ENCODE peak calls at places on chromosome 3, in seven cellular contexts. E is cardiac muscle cell, Y is coronary artery, A is bronchial epithelial cell, J is fibroblast of pulmonary artery, L is AG04450, P is neuronal stem cell. M is an unnamed sample.

GRCh38 chr3:127485396-127486170 is 105.0 kb downstream of the TPRA1 start:
- DNase-seq in E (no peak), Y (no peak), A (no peak), J (no peak), L (no peak), P (no peak), M (no peak)

GRCh38 chr3:57079221-57079831 is 18.9 kb downstream of the SPATA12 start:
- DNase-seq in E (peak; percentile 45), Y (no peak), A (peak; percentile 23), J (no peak), L (no peak), P (peak; percentile 56), M (no peak)

GRCh38 chr3:123383101-123384053 is 65.5 kb downstream of the ADCY5 start:
- DNase-seq in E (no peak), Y (peak; percentile 86), A (no peak), J (no peak), L (no peak), P (peak; percentile 30), M (no peak)

GRCh38 chr3:14606663-14607339 is 44.8 kb upstream of the CCDC174 start:
- DNase-seq in E (no peak), Y (no peak), A (peak; percentile 66), J (no peak), L (no peak), P (no peak), M (no peak)

GRCh38 chr3:111045564-111045963 is 26.1 kb upstream of the NECTIN3 start:
- DNase-seq in E (peak; percentile 13), Y (no peak), A (peak; percentile 34), J (no peak), L (no peak), P (no peak), M (no peak)

GRCh38 chr3:123085293-123085949 is 18.6 kb downstream of the PDIA5 start:
- DNase-seq in E (no peak), Y (no peak), A (no peak), J (no peak), L (no peak), P (no peak), M (no peak)

GRCh38 chr3:64190517-64191515 is 34.5 kb downstream of the PRICKLE2 start:
- DNase-seq in E (peak; percentile 91), Y (no peak), A (peak; percentile 98), J (peak; percentile 95), L (peak; percentile 65), P (no peak), M (peak; percentile 73)

GRCh38 chr3:195028877-195029606 is 241.9 kb downstream of the XXYLT1 start:
- DNase-seq in E (peak; percentile 77), Y (no peak), A (no peak), J (peak; percentile 84), L (no peak), P (no peak), M (no peak)

GRCh38 chr3:66812126-66812525 is 186.0 kb upstream of the KBTBD8 start:
- DNase-seq in E (peak; percentile 51), Y (no peak), A (peak; percentile 48), J (peak; percentile 50), L (no peak), P (no peak), M (no peak)

GRCh38 chr3:42226470-42227425 is 39.2 kb downstream of the CCK start:
- DNase-seq in E (no peak), Y (no peak), A (peak; percentile 31), J (no peak), L (no peak), P (no peak), M (no peak)

GRCh38 chr3:101026881-101027678 is 33.9 kb upstream of the ABI3BP start:
- DNase-seq in E (no peak), Y (no peak), A (no peak), J (no peak), L (no peak), P (no peak), M (no peak)

GRCh38 chr3:30524357-30525040 is 81.9 kb upstream of the TGFBR2 start:
- DNase-seq in E (no peak), Y (no peak), A (no peak), J (no peak), L (no peak), P (no peak), M (no peak)

GRCh38 chr3:51985063-51985462 is 1.7 kb downstream of the ACY1 start:
- DNase-seq in E (no peak), Y (no peak), A (no peak), J (no peak), L (no peak), P (no peak), M (no peak)

GRCh38 chr3:32457971-32458471 is 44.6 kb downstream of the CMTM6 start:
- DNase-seq in E (no peak), Y (no peak), A (no peak), J (no peak), L (no peak), P (no peak), M (no peak)

GRCh38 chr3:36763850-36764703 is at the start of gene DCLK3:
- DNase-seq in E (peak; percentile 7), Y (no peak), A (no peak), J (no peak), L (no peak), P (peak; percentile 31), M (no peak)

GRCh38 chr3:36764704-36765038 is 318 bp upstream of the DCLK3 start:
- DNase-seq in E (no peak), Y (no peak), A (no peak), J (no peak), L (no peak), P (no peak), M (no peak)

GRCh38 chr3:36765104-36765503 is 751 bp upstream of the DCLK3 start:
- DNase-seq in E (no peak), Y (no peak), A (no peak), J (no peak), L (no peak), P (no peak), M (no peak)

DNA sequence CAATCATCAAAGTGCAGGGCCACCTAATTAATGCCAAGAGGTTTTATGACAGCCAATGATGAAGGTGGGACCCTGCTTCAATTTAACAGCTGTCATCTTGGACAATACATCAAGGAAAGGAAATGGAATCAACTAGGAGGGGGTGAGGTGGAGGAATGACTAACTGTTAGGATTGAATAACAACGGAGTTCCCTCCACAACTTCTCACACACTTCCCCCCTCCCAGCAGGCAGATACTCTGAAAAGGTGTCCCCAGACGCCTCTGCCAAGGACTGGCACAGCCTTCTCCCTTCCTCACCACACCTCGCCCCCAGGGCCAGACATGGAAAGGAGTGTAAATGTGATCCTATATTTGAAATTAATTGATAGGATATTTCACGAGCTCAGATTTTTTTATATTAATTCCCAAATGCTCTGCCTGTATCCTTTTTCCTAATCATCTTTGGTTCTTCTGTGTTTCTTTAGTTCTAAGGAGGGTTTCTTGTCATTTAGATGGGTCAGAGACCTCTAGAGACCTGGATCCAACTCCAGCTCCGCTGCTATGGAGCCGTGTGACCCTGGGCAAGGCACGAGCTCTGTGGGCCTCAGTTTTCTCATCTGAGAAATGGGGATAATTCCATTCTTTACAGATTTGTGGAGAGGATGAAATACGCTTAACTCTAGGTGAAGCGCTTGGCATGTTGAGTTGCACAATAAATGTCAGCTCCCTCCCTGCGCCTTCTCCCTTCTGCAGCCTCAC is 1.1 kb downstream of the DCLK3 start:
- DNase-seq in E (no peak), Y (no peak), A (peak; percentile 3), J (no peak), L (no peak), P (no peak), M (no peak)
- H3K4me3 ChIP-seq in E (peak overlapping the region; percentile 42), Y (peak overlapping the region; percentile 64), A (no peak overlapping the region), J (no peak overlapping the region), L (no peak overlapping the region), P (no peak overlapping the region), M (no peak overlapping the region)

GRCh38 chr3:70387889-70388288 is 75.5 kb upstream of the MDFIC2 start:
- DNase-seq in E (no peak), Y (no peak), A (peak; percentile 2), J (no peak), L (no peak), P (no peak), M (no peak)

GRCh38 chr3:70386043-70386442 is 73.6 kb upstream of the MDFIC2 start:
- DNase-seq in E (no peak), Y (no peak), A (no peak), J (no peak), L (no peak), P (no peak), M (no peak)

DNA sequence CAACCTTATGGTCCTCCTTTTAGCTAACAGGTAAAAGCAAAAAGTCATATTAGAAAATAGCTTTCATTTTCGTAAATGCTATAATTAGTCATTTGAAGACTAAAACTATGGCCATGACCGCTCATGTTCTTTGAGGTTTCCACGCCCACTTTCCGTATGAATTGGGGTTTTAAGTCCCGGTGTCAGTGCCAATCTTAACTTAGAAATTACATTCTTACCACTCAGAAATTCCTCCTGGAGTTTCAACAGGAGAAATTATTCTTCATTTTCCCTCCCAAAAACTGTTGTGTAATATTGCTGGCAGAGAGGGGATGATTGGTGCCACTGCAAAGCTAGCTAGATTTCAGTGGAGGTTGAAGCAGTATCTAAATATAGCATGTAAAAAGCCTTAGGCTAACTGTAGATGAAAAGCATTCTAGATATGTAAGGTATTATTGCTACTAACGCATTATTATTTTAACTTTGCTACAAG is 71.0 kb upstream of the MDFIC2 start:
- DNase-seq in E (no peak), Y (no peak), A (peak; percentile 77), J (no peak), L (no peak), P (no peak), M (no peak)
- H3K4me3 ChIP-seq in E (no peak overlapping the region), Y (no peak overlapping the region), A (no peak overlapping the region), J (no peak overlapping the region), L (no peak overlapping the region), P (no peak overlapping the region), M (no peak overlapping the region)

GRCh38 chr3:109025896-109026295 is 72.2 kb upstream of the GUCA1C start:
- DNase-seq in E (no peak), Y (no peak), A (no peak), J (no peak), L (no peak), P (no peak), M (no peak)

GRCh38 chr3:109023656-109024254 is 70.1 kb upstream of the GUCA1C start:
- DNase-seq in E (peak; percentile 64), Y (no peak), A (peak; percentile 42), J (peak; percentile 64), L (peak; percentile 13), P (peak; percentile 21), M (peak; percentile 5)

GRCh38 chr3:109033000-109033660 is 79.5 kb upstream of the GUCA1C start:
- DNase-seq in E (no peak), Y (no peak), A (no peak), J (no peak), L (no peak), P (no peak), M (no peak)

DNA sequence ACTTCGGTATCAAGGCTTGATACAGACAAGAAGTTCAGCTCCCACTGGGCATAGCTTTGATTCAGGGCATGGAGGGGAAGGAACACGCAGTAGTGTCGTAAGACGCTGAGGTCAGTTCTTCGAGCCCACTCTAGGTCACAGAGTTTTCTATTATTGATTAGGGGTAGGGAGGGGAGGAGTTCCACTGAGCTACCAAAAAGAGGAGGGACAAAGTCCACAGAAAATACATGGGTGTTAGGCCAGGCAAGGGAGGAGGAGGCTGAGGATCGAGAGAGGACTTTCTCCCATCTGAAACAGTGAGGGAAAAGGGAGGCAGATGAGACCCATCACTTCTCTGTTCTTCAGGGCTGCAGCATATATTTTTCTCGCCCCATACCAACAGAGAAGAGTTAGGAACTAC is 75.1 kb upstream of the GUCA1C start:
- DNase-seq in E (no peak), Y (no peak), A (no peak), J (no peak), L (no peak), P (no peak), M (no peak)
- H3K4me3 ChIP-seq in E (no peak overlapping the region), Y (no peak overlapping the region), A (no peak overlapping the region), J (no peak overlapping the region), L (no peak overlapping the region), P (no peak overlapping the region), M (no peak overlapping the region)

GRCh38 chr3:17905996-17906395 is 163.6 kb upstream of the TBC1D5 start:
- DNase-seq in E (no peak), Y (no peak), A (no peak), J (no peak), L (no peak), P (no peak), M (no peak)
- H3K4me3 ChIP-seq in E (no peak overlapping the region), Y (no peak overlapping the region), A (no peak overlapping the region), J (no peak overlapping the region), L (no peak overlapping the region), P (no peak overlapping the region), M (no peak overlapping the region)